ENCODE peak calls at places on chromosomes 2 and 18, in four cellular contexts. T, E, V and K are unnamed samples.
A peak's percentile ranks its signal among the peaks of the same experiment; 100 is the strongest.

GRCh38 chr2:159903404-159904126 is 105.6 kb upstream of the CD302 start:
- DNase-seq in T (no peak), E (no peak), V (no peak), K (peak; percentile 32)

GRCh38 chr18:35811896-35812295 is 160.6 kb upstream of the RMP24 start:
- DNase-seq in T (peak; percentile 1), E (peak; percentile 12), V (no peak), K (no peak)

GRCh38 chr2:221848286-221848685 is 276.2 kb upstream of the EPHA4 start:
- DNase-seq in T (peak; percentile 26), E (peak; percentile 64), V (no peak), K (peak; percentile 33)

GRCh38 chr2:177076636-177077179 is 135.9 kb upstream of the HNRNPA3 start:
- DNase-seq in T (no peak), E (no peak), V (no peak), K (no peak)

GRCh38 chr18:76410660-76411417 is 84.2 kb downstream of the ZNF516 start:
- DNase-seq in T (no peak), E (no peak), V (no peak), K (no peak)

GRCh38 chr2:231800493-231801091 is 14.3 kb downstream of the COPS7B start:
- DNase-seq in T (no peak), E (peak; percentile 39), V (peak; percentile 32), K (peak; percentile 17)

GRCh38 chr18:905307-905947 is 756 bp downstream of the ADCYAP1 start:
- DNase-seq in T (no peak), E (no peak), V (no peak), K (no peak)

GRCh38 chr18:22668496-22668895 is 250.8 kb upstream of the CTAGE1 start:
- DNase-seq in T (no peak), E (no peak), V (no peak), K (peak; percentile 11)

GRCh38 chr2:9877726-9878125 is 34.5 kb downstream of the TAF1B start:
- DNase-seq in T (no peak), E (no peak), V (no peak), K (no peak)

GRCh38 chr2:98333922-98334321 is 12.3 kb upstream of the CNGA3 start:
- DNase-seq in T (peak; percentile 14), E (no peak), V (no peak), K (peak; percentile 1)

GRCh38 chr2:72148975-72149555 is 1.4 kb upstream of the CYP26B1 start:
- DNase-seq in T (no peak), E (peak; percentile 40), V (no peak), K (peak; percentile 40)

GRCh38 chr2:141182246-141182645 is 948.6 kb downstream of the LRP1B start:
- DNase-seq in T (no peak), E (no peak), V (no peak), K (no peak)

GRCh38 chr2:131394147-131394931 is 30.4 kb upstream of the RAB6D start:
- DNase-seq in T (no peak), E (no peak), V (no peak), K (no peak)

GRCh38 chr2:12514631-12515437 is 201.9 kb upstream of the TRIB2 start:
- DNase-seq in T (no peak), E (no peak), V (no peak), K (no peak)

GRCh38 chr2:147660680-147661079 is 184.1 kb upstream of the ACVR2A start:
- DNase-seq in T (no peak), E (no peak), V (no peak), K (no peak)

GRCh38 chr2:150832686-150833085 is 345.2 kb upstream of the RND3 start:
- DNase-seq in T (no peak), E (no peak), V (no peak), K (no peak)

GRCh38 chr2:149989447-149990063 is 402.0 kb upstream of the MMADHC start:
- DNase-seq in T (peak; percentile 69), E (peak; percentile 97), V (no peak), K (peak; percentile 76)

GRCh38 chr2:215010390-215010789 is 128.0 kb downstream of the ABCA12 start:
- DNase-seq in T (no peak), E (no peak), V (no peak), K (no peak)

GRCh38 chr2:28626891-28627421 is 124.7 kb upstream of the PPP1CB start:
- DNase-seq in T (peak; percentile 88), E (no peak), V (no peak), K (peak; percentile 91)

GRCh38 chr18:63099848-63100625 is 219.5 kb downstream of the BCL2 start:
- DNase-seq in T (no peak), E (no peak), V (no peak), K (peak; percentile 18)

GRCh38 chr2:41698787-41699422 is 348.9 kb upstream of the PKDCC start:
- DNase-seq in T (no peak), E (peak; percentile 20), V (no peak), K (peak; percentile 1)

GRCh38 chr2:100239513-100240210 is 82.6 kb downstream of the LONRF2 start:
- DNase-seq in T (no peak), E (no peak), V (no peak), K (no peak)

GRCh38 chr2:138507267-138507666 is 5.7 kb downstream of the SPOPL start:
- DNase-seq in T (no peak), E (peak; percentile 79), V (no peak), K (no peak)

GRCh38 chr18:48949606-48950535 is 894 bp downstream of the SMAD7 start:
- DNase-seq in T (no peak), E (peak; percentile 37), V (no peak), K (no peak)

GRCh38 chr18:48947583-48947982 is 3.2 kb downstream of the SMAD7 start:
- DNase-seq in T (no peak), E (no peak), V (no peak), K (no peak)

GRCh38 chr18:48950536-48951447 is at the start of gene SMAD7:
- DNase-seq in T (no peak), E (no peak), V (no peak), K (no peak)

GRCh38 chr18:48948112-48949050 is 2.4 kb downstream of the SMAD7 start:
- DNase-seq in T (peak; percentile 73), E (peak; percentile 20), V (no peak), K (peak; percentile 80)

GRCh38 chr18:48949051-48949605 is 1.6 kb downstream of the SMAD7 start:
- DNase-seq in T (no peak), E (peak; percentile 14), V (no peak), K (no peak)
- H3K4me1 ChIP-seq in T (peaks cover 44% of the 10 kb centered on the region), E (peaks cover 22% of the 10 kb centered on the region), V (peaks cover 62% of the 10 kb centered on the region), K (peaks cover 15% of the 10 kb centered on the region)

GRCh38 chr18:75218524-75218923 is 7.9 kb downstream of the TSHZ1 start:
- DNase-seq in T (no peak), E (no peak), V (no peak), K (no peak)
- H3K79me2 ChIP-seq in T (peaks cover 45% of the 10 kb centered on the region), E (peaks cover 44% of the 10 kb centered on the region), V (no peaks in the 10 kb centered on the region), K (peaks cover 21% of the 10 kb centered on the region)

DNA sequence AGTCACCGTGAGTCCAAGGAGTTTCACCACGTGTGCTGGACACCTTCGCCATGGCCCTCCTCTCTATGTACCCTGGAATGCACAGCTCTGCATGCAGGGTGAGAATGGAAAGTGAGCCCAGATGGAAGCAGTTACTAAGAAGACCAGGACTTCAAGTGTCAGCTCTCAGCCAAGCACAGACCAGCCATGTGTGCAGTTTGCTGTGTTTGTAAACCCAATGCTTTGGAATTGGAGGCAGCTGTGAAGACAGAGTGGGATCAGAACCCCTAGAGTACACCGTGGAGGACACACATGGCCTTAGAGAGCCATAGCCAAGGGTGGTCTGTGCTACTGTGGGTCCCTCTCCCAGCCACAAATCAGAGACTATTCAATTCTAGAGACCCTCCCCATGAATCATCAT is 655.5 kb upstream of the ID2 start:
- DNase-seq in T (no peak), E (no peak), V (no peak), K (no peak)
- H3K4me1 ChIP-seq in T (no peaks in the 10 kb centered on the region), E (no peaks in the 10 kb centered on the region), V (no peaks in the 10 kb centered on the region), K (no peaks in the 10 kb centered on the region)

DNA sequence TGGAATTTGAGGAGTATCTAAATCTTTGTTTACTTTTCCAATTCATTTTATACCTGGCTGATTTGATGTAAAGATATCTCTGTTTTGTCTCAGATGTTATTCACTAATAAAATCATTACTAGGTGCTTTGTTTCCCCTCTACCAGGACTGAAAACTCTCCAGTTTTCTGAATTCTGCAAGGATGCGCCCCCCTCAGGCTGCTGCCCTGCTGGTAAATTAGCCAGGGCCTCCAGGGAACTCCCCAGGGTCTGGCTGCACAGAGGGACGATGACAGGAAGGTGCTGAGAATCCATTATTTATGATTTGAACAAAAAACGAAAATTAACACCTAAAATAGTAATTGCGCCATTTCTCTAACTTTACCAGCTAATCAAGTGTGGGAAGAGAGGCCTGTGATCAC is 541.2 kb upstream of the POU3F3 start:
- DNase-seq in T (no peak), E (no peak), V (no peak), K (no peak)
- H3K79me2 ChIP-seq in T (no peaks in the 10 kb centered on the region), E (no peaks in the 10 kb centered on the region), V (no peaks in the 10 kb centered on the region), K (no peaks in the 10 kb centered on the region)

GRCh38 chr2:241540766-241541561 is 17.6 kb upstream of the BOK start:
- DNase-seq in T (no peak), E (no peak), V (peak; percentile 70), K (peak; percentile 49)

GRCh38 chr2:241541564-241542277 is 16.8 kb upstream of the BOK start:
- DNase-seq in T (no peak), E (no peak), V (no peak), K (no peak)

GRCh38 chr2:241538838-241539615 is 19.5 kb upstream of the BOK start:
- DNase-seq in T (no peak), E (no peak), V (no peak), K (no peak)

GRCh38 chr2:241540391-241540765 is 18.2 kb upstream of the BOK start:
- DNase-seq in T (peak; percentile 49), E (no peak), V (no peak), K (no peak)

GRCh38 chr2:241539616-241540374 is 18.8 kb upstream of the BOK start:
- DNase-seq in T (no peak), E (no peak), V (no peak), K (no peak)
- H3K4me1 ChIP-seq in T (peaks cover 17% of the 10 kb centered on the region), E (no peaks in the 10 kb centered on the region), V (peaks cover 7% of the 10 kb centered on the region), K (peaks cover 6% of the 10 kb centered on the region)

GRCh38 chr2:156466739-156467405 is 30.7 kb downstream of the GPD2 start:
- DNase-seq in T (peak; percentile 80), E (peak; percentile 38), V (no peak), K (peak; percentile 80)
- H3K79me2 ChIP-seq in T (peaks cover 17% of the 10 kb centered on the region), E (peaks cover 84% of the 10 kb centered on the region), V (peaks cover 72% of the 10 kb centered on the region), K (peaks cover 7% of the 10 kb centered on the region)

DNA sequence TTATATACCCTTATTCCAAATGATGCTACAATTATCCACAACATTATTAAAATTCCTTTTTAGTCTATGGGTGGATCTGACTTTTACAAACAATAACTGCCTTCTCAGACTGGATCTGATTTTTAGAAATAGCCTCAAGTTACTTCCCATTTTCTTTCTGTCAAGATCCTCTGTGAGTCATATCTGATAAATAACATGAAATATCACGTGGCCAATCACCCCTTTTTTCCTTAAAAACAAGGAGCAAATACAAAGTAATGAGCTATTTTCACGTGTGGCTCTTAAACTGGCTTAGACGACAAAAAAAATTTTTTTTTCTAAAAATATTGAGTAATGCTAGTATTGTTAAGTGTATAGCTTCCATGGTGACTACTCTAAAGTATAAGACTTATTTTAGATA is 6.7 kb downstream of the PELI1 start:
- DNase-seq in T (peak; percentile 26), E (no peak), V (no peak), K (peak; percentile 41)
- H3K4me1 ChIP-seq in T (peaks cover 7% of the 10 kb centered on the region), E (peaks cover 31% of the 10 kb centered on the region), V (no peaks in the 10 kb centered on the region), K (peaks cover 5% of the 10 kb centered on the region)

GRCh38 chr2:207121784-207122183 is 44.0 kb downstream of the KLF7 start:
- DNase-seq in T (peak; percentile 85), E (peak; percentile 80), V (peak; percentile 56), K (peak; percentile 88)
- H3K79me2 ChIP-seq in T (peaks cover 100% of the 10 kb centered on the region), E (no peaks in the 10 kb centered on the region), V (no peaks in the 10 kb centered on the region), K (peaks cover 87% of the 10 kb centered on the region)